ENCODE peak calls at places on chromosomes 7 and 10, in six cellular contexts. One of them, this sample, is unnamed. For H3K4me1, the result is how much of the 10 kb centered on the place peaks cover.

GRCh38 chr10:10545771-10546170 is 471.9 kb upstream of the CELF2 start:
- DNase-seq in tibial artery: no peak
- DNase-seq in testis: no peak
- DNase-seq in adipocyte: no peak
- DNase-seq in aorta: no peak
- DNase-seq in heart right ventricle: no peak
- DNase-seq in this sample: no peak

GRCh38 chr10:90179696-90180407 is 478.5 kb downstream of the KIF20B start:
- DNase-seq in testis: no peak
- DNase-seq in adipocyte: peak
- DNase-seq in aorta: no peak
- DNase-seq in tibial artery: no peak
- DNase-seq in heart right ventricle: no peak
- DNase-seq in this sample: peak

GRCh38 chr10:100989088-100989487 is 1.7 kb downstream of the TWNK start:
- DNase-seq in adipocyte: no peak
- DNase-seq in heart right ventricle: no peak
- DNase-seq in testis: peak
- DNase-seq in tibial artery: no peak
- DNase-seq in aorta: peak
- DNase-seq in this sample: no peak

GRCh38 chr10:24452030-24452429 is 243.1 kb downstream of the KIAA1217 start:
- DNase-seq in heart right ventricle: no peak
- DNase-seq in adipocyte: no peak
- DNase-seq in testis: no peak
- DNase-seq in tibial artery: no peak
- DNase-seq in aorta: no peak
- DNase-seq in this sample: no peak

GRCh38 chr10:78184851-78185692 is 151.4 kb downstream of the RPS24 start:
- DNase-seq in aorta: no peak
- DNase-seq in testis: no peak
- DNase-seq in adipocyte: no peak
- DNase-seq in heart right ventricle: no peak
- DNase-seq in tibial artery: no peak
- DNase-seq in this sample: no peak

GRCh38 chr10:109931153-109931552 is 7.8 kb upstream of the XPNPEP1 start:
- DNase-seq in aorta: no peak
- DNase-seq in heart right ventricle: no peak
- DNase-seq in adipocyte: peak
- DNase-seq in tibial artery: no peak
- DNase-seq in testis: no peak
- DNase-seq in this sample: peak

GRCh38 chr10:132549416-132549815 is 11.8 kb downstream of the INPP5A start:
- DNase-seq in adipocyte: no peak
- DNase-seq in aorta: no peak
- DNase-seq in heart right ventricle: no peak
- DNase-seq in tibial artery: peak
- DNase-seq in testis: no peak
- DNase-seq in this sample: peak

GRCh38 chr7:87414400-87415188 is 60.9 kb downstream of the ABCB4 start:
- DNase-seq in aorta: no peak
- DNase-seq in testis: no peak
- DNase-seq in heart right ventricle: no peak
- DNase-seq in adipocyte: peak
- DNase-seq in tibial artery: no peak
- DNase-seq in this sample: no peak

GRCh38 chr7:143372070-143372469 is 9.1 kb upstream of the ZYX start:
- DNase-seq in heart right ventricle: peak
- DNase-seq in adipocyte: no peak
- DNase-seq in testis: peak
- DNase-seq in aorta: peak
- DNase-seq in tibial artery: peak
- DNase-seq in this sample: no peak

GRCh38 chr7:76396039-76396732 is 13.3 kb downstream of the SSC4D start:
- DNase-seq in aorta: no peak
- DNase-seq in tibial artery: no peak
- DNase-seq in adipocyte: no peak
- DNase-seq in heart right ventricle: no peak
- DNase-seq in testis: no peak
- DNase-seq in this sample: no peak

GRCh38 chr7:139853576-139854511 is 24.8 kb downstream of the TBXAS1 start:
- DNase-seq in adipocyte: peak
- DNase-seq in testis: no peak
- DNase-seq in aorta: peak
- DNase-seq in tibial artery: peak
- DNase-seq in heart right ventricle: no peak
- DNase-seq in this sample: no peak

GRCh38 chr10:118732253-118733194 is 22.2 kb downstream of the CACUL1 start:
- DNase-seq in tibial artery: no peak
- DNase-seq in testis: no peak
- DNase-seq in adipocyte: no peak
- DNase-seq in aorta: no peak
- DNase-seq in heart right ventricle: no peak
- DNase-seq in this sample: no peak

GRCh38 chr7:126445991-126446390 is 806.8 kb downstream of the GRM8 start:
- DNase-seq in heart right ventricle: no peak
- DNase-seq in aorta: no peak
- DNase-seq in tibial artery: no peak
- DNase-seq in testis: no peak
- DNase-seq in adipocyte: no peak
- DNase-seq in this sample: no peak

DNA sequence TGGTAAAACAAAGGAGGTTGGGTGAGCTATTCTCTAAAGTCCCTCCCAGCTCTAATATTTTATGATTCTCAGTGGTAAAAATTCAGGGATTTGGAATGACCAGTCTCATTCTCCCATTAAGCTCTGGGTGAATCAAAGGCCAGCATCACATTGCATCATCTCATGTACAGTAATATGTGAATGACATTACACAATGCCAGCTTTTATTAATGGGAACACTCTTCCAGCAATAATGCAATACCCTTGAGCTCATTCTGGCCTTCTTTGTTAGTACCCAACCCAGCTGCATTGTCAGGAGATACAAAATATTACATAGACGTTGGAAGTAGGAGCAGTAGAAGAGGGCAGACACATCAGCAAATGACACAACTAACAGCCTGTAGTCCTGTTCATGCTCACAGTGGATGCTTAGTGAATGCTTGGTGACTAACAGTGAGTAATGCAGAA is 100.0 kb upstream of the EGR2 start:
- DNase-seq in testis: no peak
- DNase-seq in tibial artery: no peak
- DNase-seq in adipocyte: peak
- DNase-seq in heart right ventricle: no peak
- DNase-seq in aorta: no peak
- DNase-seq in this sample: no peak
- H3K4me3 ChIP-seq in testis: no peak
- H3K4me3 ChIP-seq in tibial artery: no peak
- H3K4me3 ChIP-seq in adipocyte: no peak
- H3K4me3 ChIP-seq in heart right ventricle: no peak
- H3K4me3 ChIP-seq in aorta: no peak
- H3K4me3 ChIP-seq in this sample: no peak

GRCh38 chr10:30719832-30720231 is 90.3 kb upstream of the LYZL2 start:
- DNase-seq in testis: no peak
- DNase-seq in tibial artery: no peak
- DNase-seq in aorta: no peak
- DNase-seq in heart right ventricle: no peak
- DNase-seq in adipocyte: no peak
- DNase-seq in this sample: no peak
- H3K4me1 ChIP-seq in testis: under half
- H3K4me1 ChIP-seq in tibial artery: under half
- H3K4me1 ChIP-seq in aorta: under half
- H3K4me1 ChIP-seq in heart right ventricle: under half
- H3K4me1 ChIP-seq in adipocyte: under half
- H3K4me1 ChIP-seq in this sample: under half

GRCh38 chr7:985915-986741 is 3.1 kb downstream of the CYP2W1 start:
- DNase-seq in aorta: no peak
- DNase-seq in testis: peak
- DNase-seq in tibial artery: no peak
- DNase-seq in adipocyte: no peak
- DNase-seq in heart right ventricle: no peak
- DNase-seq in this sample: no peak
- H3K4me3 ChIP-seq in aorta: no peak
- H3K4me3 ChIP-seq in testis: no peak
- H3K4me3 ChIP-seq in tibial artery: no peak
- H3K4me3 ChIP-seq in adipocyte: no peak
- H3K4me3 ChIP-seq in heart right ventricle: no peak
- H3K4me3 ChIP-seq in this sample: no peak

DNA sequence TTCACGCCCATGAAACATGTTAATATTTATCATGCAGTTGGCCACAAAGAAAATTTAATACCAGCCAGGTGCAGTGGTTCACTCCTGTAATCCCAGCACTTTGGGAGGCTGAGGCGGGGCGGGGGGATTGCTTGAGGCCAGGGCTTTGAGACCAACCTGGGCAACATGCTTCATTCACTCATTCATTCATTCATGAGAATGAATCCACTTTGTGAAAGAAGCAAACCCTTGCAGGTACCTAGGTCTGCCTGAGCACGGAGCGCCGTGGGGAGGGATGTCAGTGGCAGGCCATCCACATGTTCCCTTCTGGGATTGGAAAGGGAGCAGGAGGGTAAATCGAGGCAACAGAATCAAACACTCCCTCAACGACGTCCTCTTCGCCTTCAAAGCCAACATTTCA is 4.7 kb downstream of the ANXA11 start:
- DNase-seq in adipocyte: no peak
- DNase-seq in testis: no peak
- DNase-seq in aorta: peak
- DNase-seq in tibial artery: no peak
- DNase-seq in heart right ventricle: no peak
- DNase-seq in this sample: no peak
- H3K4me1 ChIP-seq in adipocyte: half or more
- H3K4me1 ChIP-seq in testis: under half
- H3K4me1 ChIP-seq in aorta: under half
- H3K4me1 ChIP-seq in tibial artery: under half
- H3K4me1 ChIP-seq in heart right ventricle: half or more
- H3K4me1 ChIP-seq in this sample: half or more